ENCODE peak calls at places on chromosome 18, in five cellular contexts. Y, I, J, Q and O are unnamed samples.

GRCh38 chr18:3500016-3500415 is 50.0 kb downstream of the TGIF1 start:
- DNase-seq in Y (no peak), I (no peak), J (no peak), Q (no peak), O (no peak)

GRCh38 chr18:74935411-74935810 is 273.5 kb downstream of the PTGR3 start:
- DNase-seq in Y (no peak), I (no peak), J (no peak), Q (no peak), O (no peak)

GRCh38 chr18:8608795-8609673 is at the start of gene RAB12:
- DNase-seq in Y (peak), I (peak), J (peak), Q (peak), O (peak)

GRCh38 chr18:5490753-5491240 is 53.0 kb downstream of the EPB41L3 start:
- DNase-seq in Y (no peak), I (no peak), J (no peak), Q (no peak), O (no peak)

GRCh38 chr18:12686100-12686499 is 16.4 kb downstream of the CEP76 start:
- DNase-seq in Y (no peak), I (no peak), J (no peak), Q (no peak), O (no peak)

GRCh38 chr18:10536270-10536669 is 10.4 kb downstream of the NAPG start:
- DNase-seq in Y (no peak), I (no peak), J (no peak), Q (no peak), O (no peak)

GRCh38 chr18:49061906-49062831 is 111.4 kb upstream of the SMAD7 start:
- DNase-seq in Y (no peak), I (no peak), J (no peak), Q (no peak), O (no peak)

GRCh38 chr18:61398961-61399632 is 65.9 kb downstream of the CDH20 start:
- DNase-seq in Y (no peak), I (no peak), J (no peak), Q (no peak), O (no peak)

GRCh38 chr18:32919799-32920198 is 147.0 kb upstream of the KLHL14 start:
- DNase-seq in Y (no peak), I (peak), J (no peak), Q (no peak), O (peak)

GRCh38 chr18:24138281-24138883 is 480 bp upstream of the CABYR start:
- DNase-seq in Y (no peak), I (no peak), J (no peak), Q (no peak), O (no peak)

GRCh38 chr18:63757541-63757940 is 17.7 kb upstream of the SERPINB7 start:
- DNase-seq in Y (no peak), I (no peak), J (no peak), Q (no peak), O (no peak)

GRCh38 chr18:12836551-12836950 is 47.5 kb downstream of the PTPN2 start:
- DNase-seq in Y (no peak), I (no peak), J (no peak), Q (no peak), O (no peak)

GRCh38 chr18:56388571-56388970 is 249.8 kb downstream of the TXNL1 start:
- DNase-seq in Y (no peak), I (no peak), J (no peak), Q (no peak), O (no peak)

GRCh38 chr18:78144669-78145068 is 834.9 kb upstream of the SALL3 start:
- DNase-seq in Y (no peak), I (no peak), J (no peak), Q (no peak), O (no peak)

GRCh38 chr18:54947115-54947514 is 12.1 kb downstream of the CCDC68 start:
- DNase-seq in Y (no peak), I (no peak), J (no peak), Q (no peak), O (no peak)

GRCh38 chr18:56314396-56314795 is 324.0 kb downstream of the TXNL1 start:
- DNase-seq in Y (no peak), I (no peak), J (no peak), Q (no peak), O (no peak)

GRCh38 chr18:4232656-4233055 is 222.5 kb downstream of the DLGAP1 start:
- DNase-seq in Y (no peak), I (peak), J (no peak), Q (no peak), O (no peak)

GRCh38 chr18:28960146-28960545 is 783.2 kb upstream of the CDH2 start:
- DNase-seq in Y (no peak), I (no peak), J (no peak), Q (no peak), O (no peak)

GRCh38 chr18:31487251-31488015 is 10.5 kb upstream of the DSG2 start:
- DNase-seq in Y (no peak), I (no peak), J (no peak), Q (no peak), O (no peak)

GRCh38 chr18:34025172-34025801 is 199.4 kb downstream of the NOL4 start:
- DNase-seq in Y (no peak), I (no peak), J (no peak), Q (no peak), O (no peak)

GRCh38 chr18:35513181-35513932 is 15.6 kb upstream of the INO80C start:
- DNase-seq in Y (no peak), I (peak), J (no peak), Q (no peak), O (no peak)

GRCh38 chr18:58669731-58670379 is 1.4 kb upstream of the MALT1 start:
- DNase-seq in Y (no peak), I (no peak), J (no peak), Q (no peak), O (no peak)

GRCh38 chr18:49658871-49659378 is 97.1 kb downstream of the LIPG start:
- DNase-seq in Y (no peak), I (no peak), J (no peak), Q (no peak), O (no peak)

GRCh38 chr18:29753379-29753778 is 1289.2 kb downstream of the DSC3 start:
- DNase-seq in Y (no peak), I (no peak), J (no peak), Q (no peak), O (no peak)

GRCh38 chr18:32343634-32344033 is 127.0 kb downstream of the GAREM1 start:
- DNase-seq in Y (no peak), I (no peak), J (no peak), Q (no peak), O (no peak)

GRCh38 chr18:31819106-31819924 is 58.6 kb upstream of the SLC25A52 start:
- DNase-seq in Y (no peak), I (peak), J (no peak), Q (no peak), O (peak)

GRCh38 chr18:62576858-62577512 is 54.2 kb downstream of the ZCCHC2 start:
- DNase-seq in Y (no peak), I (no peak), J (no peak), Q (no peak), O (no peak)

GRCh38 chr18:44638811-44639210 is 41.9 kb upstream of the SETBP1 start:
- DNase-seq in Y (no peak), I (no peak), J (no peak), Q (no peak), O (no peak)

GRCh38 chr18:3794537-3795348 is 344.8 kb downstream of the TGIF1 start:
- DNase-seq in Y (no peak), I (peak), J (no peak), Q (no peak), O (no peak)

GRCh38 chr18:52345428-52345827 is 5.4 kb downstream of the DCC start:
- DNase-seq in Y (no peak), I (no peak), J (no peak), Q (no peak), O (no peak)

GRCh38 chr18:23689031-23689615 is at the start of gene LAMA3:
- DNase-seq in Y (no peak), I (peak), J (no peak), Q (no peak), O (no peak)

GRCh38 chr18:42533010-42533409 is 578.0 kb downstream of the PIK3C3 start:
- DNase-seq in Y (no peak), I (no peak), J (no peak), Q (no peak), O (no peak)

GRCh38 chr18:9806905-9807304 is 78.9 kb upstream of the TXNDC2 start:
- DNase-seq in Y (no peak), I (no peak), J (no peak), Q (no peak), O (no peak)

GRCh38 chr18:27921904-27922541 is 254.9 kb downstream of the CDH2 start:
- DNase-seq in Y (no peak), I (peak), J (no peak), Q (no peak), O (no peak)